ENCODE peak calls at places on chromosomes 7 and 10, in four cellular contexts. T is HepG2, R is H1, J is GM12878. U is an unnamed sample. For H3K4me1, the result is how much of the 10 kb centered on the place peaks cover.

GRCh38 chr7:143329471-143330170 is 13.7 kb downstream of the CLCN1 start:
- DNase-seq in R (no peak), J (no peak), T (no peak), U (no peak)

GRCh38 chr7:132635127-132635526 is 58.9 kb upstream of the PLXNA4 start:
- DNase-seq in T (no peak), R (no peak), J (no peak), U (no peak)

GRCh38 chr7:11703829-11704228 is 128.2 kb downstream of the THSD7A start:
- DNase-seq in J (no peak), R (no peak), T (no peak), U (no peak)

GRCh38 chr10:17368708-17369272 is 85.6 kb downstream of the ST8SIA6 start:
- DNase-seq in T (no peak), R (no peak), J (no peak), U (no peak)

GRCh38 chr10:11373626-11374310 is 237.7 kb downstream of the USP6NL start:
- DNase-seq in T (no peak), R (no peak), J (no peak), U (no peak)

GRCh38 chr7:79282051-79282694 is 171.3 kb downstream of the MAGI2 start:
- DNase-seq in T (no peak), R (no peak), J (no peak), U (peak)

GRCh38 chr10:51706225-51706624 is 6.8 kb upstream of the CSTF2T start:
- DNase-seq in J (no peak), T (no peak), R (no peak), U (no peak)

GRCh38 chr7:10022957-10023356 is 950.7 kb upstream of the PHF14 start:
- DNase-seq in J (no peak), R (no peak), T (no peak), U (peak)

GRCh38 chr7:11517853-11518252 is 314.1 kb downstream of the THSD7A start:
- DNase-seq in J (no peak), T (no peak), R (no peak), U (peak)

GRCh38 chr7:130654850-130655249 is 13.7 kb downstream of the COPG2 start:
- DNase-seq in J (no peak), T (no peak), R (no peak), U (no peak)

GRCh38 chr10:124725171-124725631 is 19.0 kb downstream of the FAM53B start:
- DNase-seq in R (no peak), T (no peak), J (no peak), U (no peak)

GRCh38 chr10:124727389-124727960 is 16.7 kb downstream of the FAM53B start:
- DNase-seq in R (no peak), J (no peak), T (no peak), U (no peak)

GRCh38 chr10:124724279-124725027 is 19.7 kb downstream of the FAM53B start:
- DNase-seq in R (no peak), J (no peak), T (peak), U (no peak)

GRCh38 chr10:124723826-124724225 is 20.4 kb downstream of the FAM53B start:
- DNase-seq in R (no peak), T (no peak), J (no peak), U (no peak)

GRCh38 chr10:124725791-124726190 is 18.4 kb downstream of the FAM53B start:
- DNase-seq in J (no peak), R (no peak), T (no peak), U (no peak)
- H3K9ac ChIP-seq in J (no peak), R (no peak), T (no peak), U (no peak)

GRCh38 chr7:2806571-2806970 is 37.5 kb downstream of the GNA12 start:
- DNase-seq in R (no peak), J (no peak), T (no peak), U (no peak)

GRCh38 chr7:2808891-2809660 is 35.0 kb downstream of the GNA12 start:
- DNase-seq in R (no peak), J (no peak), T (no peak), U (no peak)

GRCh38 chr7:2805213-2806003 is 38.7 kb downstream of the GNA12 start:
- DNase-seq in J (no peak), T (peak), R (no peak), U (no peak)

GRCh38 chr7:2807846-2808772 is 36.0 kb downstream of the GNA12 start:
- DNase-seq in T (no peak), J (no peak), R (no peak), U (no peak)

DNA sequence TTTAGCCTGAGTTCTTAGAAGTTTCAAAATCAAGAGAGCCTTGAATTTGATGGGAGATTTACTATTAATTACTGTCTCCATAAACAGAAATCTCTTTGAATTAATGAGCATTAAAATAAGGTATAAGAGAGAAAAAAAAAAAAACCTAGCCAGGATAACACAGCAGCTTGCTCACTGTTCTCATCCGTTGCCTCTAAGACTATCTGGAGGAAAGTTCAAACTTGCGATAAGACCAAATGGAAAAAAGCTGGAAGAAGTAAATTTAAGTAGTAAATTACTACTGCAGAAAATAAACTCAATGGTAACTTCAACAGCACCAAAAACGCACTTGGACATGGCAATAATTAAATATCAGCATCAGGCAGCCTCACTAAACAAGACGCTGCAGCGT is 36.7 kb downstream of the GNA12 start:
- DNase-seq in T (no peak), R (no peak), J (no peak), U (no peak)
- H3K4me1 ChIP-seq in T (half or more), R (under half), J (under half), U (under half)

GRCh38 chr7:31076051-31076450 is 23.9 kb downstream of the ADCYAP1R1 start:
- DNase-seq in R (no peak), J (no peak), T (no peak), U (no peak)

GRCh38 chr7:31075006-31075405 is 22.9 kb downstream of the ADCYAP1R1 start:
- DNase-seq in R (no peak), T (no peak), J (no peak), U (no peak)

GRCh38 chr7:31074403-31074802 is 22.3 kb downstream of the ADCYAP1R1 start:
- DNase-seq in T (no peak), J (no peak), R (no peak), U (no peak)

GRCh38 chr7:31071316-31071715 is 19.2 kb downstream of the ADCYAP1R1 start:
- DNase-seq in J (no peak), T (no peak), R (no peak), U (no peak)

GRCh38 chr7:31073486-31074383 is 21.6 kb downstream of the ADCYAP1R1 start:
- DNase-seq in J (no peak), R (no peak), T (no peak), U (no peak)
- TF ChIP-seq SUZ12 in J (no peak), R (no peak), T (no peak), U (no peak)

GRCh38 chr7:128407751-128408708 is 1.8 kb downstream of the IMPDH1 start:
- DNase-seq in R (no peak), J (no peak), T (no peak), U (no peak)
- H3K9ac ChIP-seq in R (no peak), J (no peak), T (peak), U (no peak)